ENCODE peak calls at places on chromosomes 5 and 9, in six cellular contexts. B is cardiac muscle cell, V is uterus, S is hepatocyte, J is progenitor cell of endocrine pancreas, D is heart right ventricle. E is an unnamed sample.

GRCh38 chr9:126428524-126429175 is 102.0 kb downstream of the MVB12B start:
- DNase-seq in V (no peak), J (no peak), B (no peak), D (no peak), S (no peak), E (no peak)

GRCh38 chr5:68215888-68216736 is 556 bp downstream of the PIK3R1 start:
- DNase-seq in J (peak; percentile 37), D (peak; percentile 51), B (peak; percentile 76), S (peak; percentile 53), V (peak; percentile 42), E (no peak)

GRCh38 chr5:43037929-43038510 is 2.1 kb downstream of the ANXA2R start:
- DNase-seq in S (no peak), B (no peak), V (no peak), D (peak; percentile 28), J (no peak), E (no peak)

GRCh38 chr9:129834489-129835127 is 467 bp downstream of the C9orf78 start:
- DNase-seq in V (no peak), J (no peak), S (peak; percentile 23), B (no peak), D (no peak), E (no peak)

GRCh38 chr9:81082251-81082650 is 607.1 kb downstream of the TLE1 start:
- DNase-seq in B (no peak), S (no peak), J (no peak), V (no peak), D (no peak), E (no peak)

GRCh38 chr9:15642369-15642962 is 89.6 kb downstream of the CCDC171 start:
- DNase-seq in J (no peak), B (peak; percentile 59), V (no peak), D (no peak), S (peak; percentile 69), E (peak; percentile 8)

GRCh38 chr5:145062280-145062679 is 772.9 kb downstream of the PRELID2 start:
- DNase-seq in D (no peak), S (peak; percentile 31), J (no peak), V (no peak), B (no peak), E (no peak)

GRCh38 chr5:147407094-147407681 is 102.7 kb downstream of the DPYSL3 start:
- DNase-seq in B (peak; percentile 82), J (no peak), S (peak; percentile 38), D (no peak), V (peak; percentile 65), E (no peak)

GRCh38 chr5:54701179-54701578 is 183.6 kb downstream of the SNX18 start:
- DNase-seq in B (peak; percentile 71), J (no peak), D (no peak), S (peak; percentile 58), V (peak; percentile 81), E (peak; percentile 87)

GRCh38 chr9:89412951-89413350 is 85.0 kb downstream of the SEMA4D start:
- DNase-seq in D (no peak), S (no peak), B (no peak), J (no peak), V (no peak), E (no peak)

GRCh38 chr9:10605388-10605787 is 7.4 kb downstream of the PTPRD start:
- DNase-seq in D (no peak), B (no peak), S (no peak), J (no peak), V (no peak), E (no peak)

GRCh38 chr5:142108432-142109355 is at the start of gene NDFIP1:
- DNase-seq in D (peak; percentile 86), B (peak; percentile 91), V (peak; percentile 74), S (peak; percentile 94), J (peak; percentile 71), E (peak; percentile 35)

GRCh38 chr5:15510092-15510491 is 10.1 kb downstream of the FBXL7 start:
- DNase-seq in D (no peak), J (no peak), S (no peak), B (no peak), V (no peak), E (peak; percentile 48)

GRCh38 chr5:73122875-73123810 is 2.8 kb downstream of the TMEM171 start:
- DNase-seq in J (no peak), S (no peak), V (no peak), D (no peak), B (no peak), E (peak; percentile 55)

GRCh38 chr5:97838214-97838613 is 655.2 kb upstream of the RIOK2 start:
- DNase-seq in J (no peak), D (no peak), B (no peak), V (no peak), S (no peak), E (peak; percentile 76)

GRCh38 chr5:26833596-26833995 is 204.8 kb downstream of the CDH9 start:
- DNase-seq in D (no peak), S (no peak), B (no peak), J (no peak), V (no peak), E (no peak)

GRCh38 chr5:66814146-66814991 is 218.2 kb downstream of the MAST4 start:
- DNase-seq in J (no peak), V (peak; percentile 39), B (peak; percentile 61), S (peak; percentile 71), D (peak; percentile 51), E (peak; percentile 4)

GRCh38 chr9:98986866-98987653 is 43.4 kb downstream of the COL15A1 start:
- DNase-seq in V (peak; percentile 50), B (no peak), D (peak; percentile 21), S (no peak), J (no peak), E (no peak)

GRCh38 chr9:101458955-101459631 is 23.5 kb upstream of the ALDOB start:
- DNase-seq in S (peak; percentile 65), V (no peak), J (no peak), D (peak; percentile 23), B (peak; percentile 63), E (peak; percentile 56)

GRCh38 chr9:74511333-74511732 is 14.2 kb downstream of the RORB start:
- DNase-seq in J (no peak), S (no peak), D (no peak), B (no peak), V (no peak), E (no peak)

GRCh38 chr9:130244548-130245165 is 20.9 kb upstream of the HMCN2 start:
- DNase-seq in D (no peak), J (no peak), S (no peak), V (no peak), B (no peak), E (no peak)

GRCh38 chr9:108386859-108387384 is 468.9 kb downstream of the ACTL7B start:
- DNase-seq in S (no peak), J (no peak), V (no peak), D (no peak), B (no peak), E (peak; percentile 73)

GRCh38 chr5:135891804-135892203 is 3.8 kb downstream of the IL9 start:
- DNase-seq in S (no peak), V (no peak), J (no peak), B (peak; percentile 74), D (no peak), E (no peak)
- TF ChIP-seq CTCF in S (peak; percentile 28), V (no peak), J (peak; percentile 48), B (peak; percentile 24), D (no peak), E (peak; percentile 3)

DNA sequence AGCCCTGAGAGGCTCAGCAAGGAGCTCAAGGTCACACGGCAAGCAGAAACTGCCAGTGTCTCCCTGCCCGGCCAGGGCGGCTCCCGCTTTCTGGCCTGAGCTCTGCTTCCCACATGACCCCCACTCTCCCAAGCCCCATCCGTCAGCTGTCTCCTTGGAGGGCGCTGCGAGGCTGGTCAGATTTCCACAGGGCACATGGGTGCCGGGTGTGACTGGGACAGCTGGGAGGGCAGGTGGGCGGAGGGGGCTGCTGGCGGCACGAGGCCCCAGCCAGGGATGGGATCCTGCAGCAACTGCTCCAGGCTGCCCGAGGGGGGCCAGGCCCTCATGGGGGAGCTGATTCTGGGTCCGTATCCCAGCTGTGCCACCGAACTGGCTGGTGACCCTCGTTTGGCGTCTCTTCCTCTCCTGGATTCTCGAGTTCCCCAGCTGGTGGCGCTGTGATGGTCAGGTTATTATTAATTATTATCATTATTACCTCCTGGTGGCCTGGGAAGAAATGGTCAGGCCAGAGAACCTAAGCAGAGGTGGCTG is 12.9 kb upstream of the WDR38 start:
- DNase-seq in D (no peak), B (no peak), J (no peak), V (no peak), S (peak; percentile 9), E (no peak)
- TF ChIP-seq CTCF in D (peak; percentile 32), B (peak; percentile 36), J (peak; percentile 45), V (no peak), S (peak; percentile 27), E (peak; percentile 17)

DNA sequence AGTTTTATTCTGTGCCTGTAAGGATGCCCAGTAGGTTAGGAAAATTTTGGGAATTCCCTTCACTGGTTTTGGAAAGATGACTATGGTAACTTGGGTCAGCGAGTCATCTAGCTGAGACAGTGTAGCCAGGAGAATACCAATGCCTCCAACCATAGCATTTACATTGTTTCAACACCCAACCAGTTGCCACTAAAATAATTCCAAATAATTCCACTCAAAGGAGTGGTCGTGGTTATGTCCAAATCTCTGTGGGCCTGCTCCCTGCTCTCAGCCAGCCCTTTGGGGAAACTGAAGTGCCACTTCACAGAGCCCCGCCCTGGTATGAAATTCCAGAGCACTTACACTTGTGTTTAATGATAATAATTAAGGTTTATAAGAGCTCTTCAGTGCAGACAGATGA is 310.5 kb downstream of the PLK2 start:
- DNase-seq in B (no peak), D (no peak), V (no peak), S (no peak), J (no peak), E (no peak)
- TF ChIP-seq CTCF in B (no peak), D (no peak), V (no peak), S (no peak), J (no peak), E (no peak)

GRCh38 chr9:115983366-115983765 is 170.2 kb upstream of the PAPPA start:
- DNase-seq in D (no peak), B (no peak), V (no peak), J (no peak), S (no peak), E (no peak)
- TF ChIP-seq CTCF in D (no peak), B (no peak), V (no peak), J (no peak), S (no peak), E (no peak)

DNA sequence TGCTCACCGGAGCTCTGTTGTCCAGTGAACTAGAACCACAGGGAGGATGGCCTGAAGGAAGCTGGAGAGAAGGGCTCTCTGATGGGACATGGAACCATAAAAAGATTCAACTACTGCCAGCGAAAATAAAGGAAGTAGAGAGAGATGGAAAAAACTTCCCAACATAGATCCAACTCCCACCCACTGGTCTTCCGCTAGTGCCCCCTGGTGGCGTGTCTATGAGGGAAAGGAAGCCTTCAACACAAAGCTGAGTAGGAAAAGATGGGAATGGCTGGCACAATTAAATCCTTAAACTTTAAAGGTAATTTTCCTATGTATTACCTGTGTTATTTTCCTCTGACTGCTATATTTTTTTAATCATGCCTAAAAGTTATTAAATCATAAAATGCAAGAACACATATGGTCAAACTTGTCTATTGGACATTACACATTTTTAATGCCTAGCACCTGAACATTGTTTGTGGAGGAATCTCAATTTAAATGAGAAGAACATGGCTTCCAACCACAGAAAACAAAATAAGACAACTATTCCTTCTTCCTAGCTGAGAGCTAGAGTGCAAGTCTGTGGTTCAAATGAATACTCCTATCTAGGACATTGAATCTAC is 51.5 kb downstream of the CEP120 start:
- DNase-seq in B (peak; percentile 59), S (peak; percentile 30), J (no peak), D (peak; percentile 9), V (peak; percentile 20), E (no peak)
- TF ChIP-seq CTCF in B (peak; percentile 51), S (peak; percentile 31), J (peak; percentile 59), D (peak; percentile 56), V (peak; percentile 9), E (peak; percentile 49)